ENCODE peak calls at places on chromosomes 5 and 9, in seven cellular contexts. One of them, this sample, is unnamed.

GRCh38 chr9:90547896-90548295 is 94.7 kb downstream of the DIRAS2 start:
- DNase-seq in activated B cell treated with CpG ODN at 0.5 μM for 24 hours: no peak
- DNase-seq in heart right ventricle: no peak
- DNase-seq in body of pancreas: no peak
- DNase-seq in lower lobe of right lung: no peak
- DNase-seq in AG10803: peak
- DNase-seq in colonic mucosa: no peak
- DNase-seq in this sample: no peak

GRCh38 chr5:14228219-14228618 is 85.1 kb downstream of the TRIO start:
- DNase-seq in AG10803: peak
- DNase-seq in body of pancreas: no peak
- DNase-seq in heart right ventricle: no peak
- DNase-seq in lower lobe of right lung: no peak
- DNase-seq in activated B cell treated with CpG ODN at 0.5 μM for 24 hours: no peak
- DNase-seq in colonic mucosa: no peak
- DNase-seq in this sample: no peak

GRCh38 chr9:573551-574410 is 267.7 kb upstream of the DMRT1 start:
- DNase-seq in AG10803: no peak
- DNase-seq in lower lobe of right lung: peak
- DNase-seq in body of pancreas: no peak
- DNase-seq in colonic mucosa: no peak
- DNase-seq in heart right ventricle: no peak
- DNase-seq in activated B cell treated with CpG ODN at 0.5 μM for 24 hours: no peak
- DNase-seq in this sample: no peak

GRCh38 chr5:133410335-133410828 is 202.0 kb downstream of the FSTL4 start:
- DNase-seq in activated B cell treated with CpG ODN at 0.5 μM for 24 hours: no peak
- DNase-seq in body of pancreas: no peak
- DNase-seq in heart right ventricle: no peak
- DNase-seq in colonic mucosa: no peak
- DNase-seq in AG10803: no peak
- DNase-seq in lower lobe of right lung: no peak
- DNase-seq in this sample: no peak

GRCh38 chr5:175728885-175729828 is 71.3 kb downstream of the HRH2 start:
- DNase-seq in activated B cell treated with CpG ODN at 0.5 μM for 24 hours: no peak
- DNase-seq in heart right ventricle: no peak
- DNase-seq in body of pancreas: no peak
- DNase-seq in colonic mucosa: no peak
- DNase-seq in lower lobe of right lung: no peak
- DNase-seq in AG10803: peak
- DNase-seq in this sample: peak

GRCh38 chr9:79014929-79015699 is 556.7 kb upstream of the TLE4 start:
- DNase-seq in AG10803: peak
- DNase-seq in activated B cell treated with CpG ODN at 0.5 μM for 24 hours: no peak
- DNase-seq in colonic mucosa: no peak
- DNase-seq in heart right ventricle: no peak
- DNase-seq in body of pancreas: no peak
- DNase-seq in lower lobe of right lung: no peak
- DNase-seq in this sample: no peak

GRCh38 chr9:138103111-138103823 is 225.7 kb downstream of the CACNA1B start:
- DNase-seq in activated B cell treated with CpG ODN at 0.5 μM for 24 hours: no peak
- DNase-seq in colonic mucosa: peak
- DNase-seq in AG10803: no peak
- DNase-seq in lower lobe of right lung: no peak
- DNase-seq in heart right ventricle: no peak
- DNase-seq in body of pancreas: no peak
- DNase-seq in this sample: no peak

GRCh38 chr9:110180713-110181434 is 27.1 kb downstream of the C9orf152 start:
- DNase-seq in colonic mucosa: peak
- DNase-seq in body of pancreas: no peak
- DNase-seq in lower lobe of right lung: no peak
- DNase-seq in heart right ventricle: no peak
- DNase-seq in AG10803: no peak
- DNase-seq in activated B cell treated with CpG ODN at 0.5 μM for 24 hours: no peak
- DNase-seq in this sample: no peak

GRCh38 chr5:137595680-137596079 is 96.6 kb upstream of the SPOCK1 start:
- DNase-seq in lower lobe of right lung: no peak
- DNase-seq in colonic mucosa: no peak
- DNase-seq in body of pancreas: no peak
- DNase-seq in activated B cell treated with CpG ODN at 0.5 μM for 24 hours: no peak
- DNase-seq in AG10803: no peak
- DNase-seq in heart right ventricle: no peak
- DNase-seq in this sample: no peak

GRCh38 chr9:134215709-134216448 is 51.5 kb upstream of the RNU6ATAC start:
- DNase-seq in body of pancreas: no peak
- DNase-seq in AG10803: peak
- DNase-seq in colonic mucosa: no peak
- DNase-seq in activated B cell treated with CpG ODN at 0.5 μM for 24 hours: no peak
- DNase-seq in heart right ventricle: peak
- DNase-seq in lower lobe of right lung: peak
- DNase-seq in this sample: no peak

GRCh38 chr9:16625106-16625505 is 245.4 kb downstream of the BNC2 start:
- DNase-seq in lower lobe of right lung: no peak
- DNase-seq in heart right ventricle: no peak
- DNase-seq in activated B cell treated with CpG ODN at 0.5 μM for 24 hours: no peak
- DNase-seq in AG10803: no peak
- DNase-seq in body of pancreas: no peak
- DNase-seq in colonic mucosa: no peak
- DNase-seq in this sample: no peak

GRCh38 chr9:130453487-130453886 is 8.7 kb downstream of the ASS1 start:
- DNase-seq in heart right ventricle: peak
- DNase-seq in activated B cell treated with CpG ODN at 0.5 μM for 24 hours: no peak
- DNase-seq in lower lobe of right lung: no peak
- DNase-seq in AG10803: no peak
- DNase-seq in body of pancreas: peak
- DNase-seq in colonic mucosa: peak
- DNase-seq in this sample: peak

DNA sequence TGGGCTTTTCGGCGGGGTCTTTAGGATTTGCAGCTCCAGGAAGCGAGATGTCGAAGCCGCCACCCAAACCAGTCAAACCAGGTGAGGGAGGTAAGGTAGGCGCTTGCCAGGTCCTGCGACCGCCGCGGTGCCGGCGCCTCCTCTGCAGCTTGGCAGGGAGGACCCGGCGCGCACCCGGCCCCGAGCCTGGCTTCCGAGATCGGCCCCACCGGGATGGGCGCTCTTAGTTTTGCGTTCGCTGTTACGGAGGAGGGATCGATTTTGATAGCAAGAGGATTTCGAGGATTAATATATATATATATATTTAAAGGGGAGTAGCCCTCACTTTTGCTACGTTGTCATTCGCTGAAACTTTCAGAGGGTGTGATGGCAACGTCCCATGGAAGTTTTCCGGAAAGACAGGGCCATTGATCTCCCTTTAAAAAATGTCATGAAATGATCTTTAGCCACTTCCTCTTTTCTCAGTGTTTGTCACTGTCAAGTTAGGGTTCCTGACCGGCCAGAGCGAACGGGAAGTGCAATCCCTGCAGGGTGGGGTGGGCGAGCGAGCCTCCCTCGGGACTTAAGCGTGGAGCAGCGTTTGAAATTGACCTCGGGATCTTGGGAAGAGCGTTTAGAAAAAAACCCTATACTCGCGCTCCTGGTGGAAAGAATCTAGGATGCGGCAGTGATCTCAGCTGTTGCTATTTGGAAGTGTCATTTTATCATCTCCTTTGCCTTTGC is 493 bp downstream of the OSTF1 start:
- DNase-seq in heart right ventricle: peak
- DNase-seq in colonic mucosa: peak
- DNase-seq in activated B cell treated with CpG ODN at 0.5 μM for 24 hours: peak
- DNase-seq in body of pancreas: peak
- DNase-seq in AG10803: peak
- DNase-seq in lower lobe of right lung: peak
- DNase-seq in this sample: peak
- TF ChIP-seq CTCF in heart right ventricle: peak
- TF ChIP-seq CTCF in colonic mucosa: peak
- TF ChIP-seq CTCF in activated B cell treated with CpG ODN at 0.5 μM for 24 hours: no peak
- TF ChIP-seq CTCF in body of pancreas: no peak
- TF ChIP-seq CTCF in AG10803: peak
- TF ChIP-seq CTCF in lower lobe of right lung: no peak
- TF ChIP-seq CTCF in this sample: peak

DNA sequence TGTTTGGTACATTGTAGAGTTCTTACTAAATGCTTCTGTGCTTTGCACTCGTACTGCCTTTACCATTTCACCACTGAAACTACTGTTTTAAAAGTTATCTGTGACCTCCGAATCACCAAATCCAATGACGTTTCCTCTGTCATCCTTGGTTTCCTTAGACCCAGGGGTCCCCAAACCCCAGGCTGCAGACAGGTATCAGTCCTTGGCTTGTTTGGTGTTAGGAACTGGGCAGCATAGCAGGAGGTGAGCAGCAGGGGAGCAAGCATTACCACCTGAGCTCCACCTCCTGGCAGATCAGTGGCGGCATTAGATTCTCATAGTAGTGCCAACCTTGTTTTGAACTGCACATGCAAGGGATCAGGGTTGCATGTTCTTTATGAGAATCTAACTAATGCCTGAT is 26.8 kb upstream of the APC start:
- DNase-seq in colonic mucosa: no peak
- DNase-seq in body of pancreas: no peak
- DNase-seq in AG10803: no peak
- DNase-seq in activated B cell treated with CpG ODN at 0.5 μM for 24 hours: no peak
- DNase-seq in heart right ventricle: no peak
- DNase-seq in lower lobe of right lung: no peak
- DNase-seq in this sample: no peak
- TF ChIP-seq CTCF in colonic mucosa: no peak
- TF ChIP-seq CTCF in body of pancreas: no peak
- TF ChIP-seq CTCF in AG10803: no peak
- TF ChIP-seq CTCF in activated B cell treated with CpG ODN at 0.5 μM for 24 hours: no peak
- TF ChIP-seq CTCF in heart right ventricle: no peak
- TF ChIP-seq CTCF in lower lobe of right lung: no peak
- TF ChIP-seq CTCF in this sample: no peak

DNA sequence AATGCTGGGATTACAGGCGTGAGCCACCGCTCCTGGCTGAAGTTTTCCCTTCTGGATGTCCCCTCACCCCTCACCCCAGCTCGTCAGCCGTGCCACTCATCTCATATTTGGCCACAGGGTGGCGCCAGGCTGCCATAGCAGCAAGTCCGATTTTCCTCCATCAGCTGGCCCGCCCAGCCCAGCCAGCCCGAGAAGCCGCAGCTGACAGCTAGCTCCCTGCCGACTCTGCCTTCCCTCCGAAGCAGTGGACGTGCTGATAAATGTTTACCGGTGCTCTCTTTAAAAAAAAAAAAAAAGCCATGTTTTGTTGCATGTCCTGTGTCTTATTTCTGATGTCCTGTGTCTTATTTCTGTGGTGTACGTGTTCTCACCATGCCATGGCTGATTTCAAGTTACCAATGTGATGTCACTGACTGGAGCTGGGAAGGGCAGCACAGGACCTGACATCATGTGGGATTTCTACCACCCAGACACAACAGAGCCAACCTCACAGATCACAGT is 58.3 kb downstream of the PFDN1 start:
- DNase-seq in heart right ventricle: peak
- DNase-seq in colonic mucosa: peak
- DNase-seq in body of pancreas: peak
- DNase-seq in AG10803: peak
- DNase-seq in lower lobe of right lung: peak
- DNase-seq in activated B cell treated with CpG ODN at 0.5 μM for 24 hours: peak
- DNase-seq in this sample: peak
- TF ChIP-seq CTCF in heart right ventricle: peak
- TF ChIP-seq CTCF in colonic mucosa: peak
- TF ChIP-seq CTCF in body of pancreas: peak
- TF ChIP-seq CTCF in AG10803: peak
- TF ChIP-seq CTCF in lower lobe of right lung: peak
- TF ChIP-seq CTCF in activated B cell treated with CpG ODN at 0.5 μM for 24 hours: peak
- TF ChIP-seq CTCF in this sample: peak

DNA sequence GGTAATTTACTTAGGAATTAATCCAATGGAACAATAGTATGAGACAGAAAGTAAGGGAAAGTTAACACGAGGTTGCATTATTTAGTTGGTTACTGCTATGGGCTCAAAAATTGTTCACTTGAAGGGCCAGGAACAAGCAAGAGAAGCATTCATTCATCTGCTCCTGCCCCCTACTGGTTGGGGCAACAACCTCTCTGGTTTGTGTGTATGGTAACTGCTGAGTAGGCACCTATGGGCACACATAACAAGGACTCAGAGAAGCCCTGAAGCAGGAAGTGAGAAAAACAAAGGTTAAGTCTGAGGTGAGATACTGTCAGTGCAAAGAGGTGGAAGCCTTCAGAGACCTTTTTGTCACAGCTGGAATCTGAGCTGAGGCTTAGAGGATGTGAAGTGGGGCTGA is 34.4 kb upstream of the RANBP6 start:
- DNase-seq in body of pancreas: peak
- DNase-seq in activated B cell treated with CpG ODN at 0.5 μM for 24 hours: no peak
- DNase-seq in lower lobe of right lung: no peak
- DNase-seq in heart right ventricle: no peak
- DNase-seq in AG10803: peak
- DNase-seq in colonic mucosa: peak
- DNase-seq in this sample: no peak
- TF ChIP-seq CTCF in body of pancreas: no peak
- TF ChIP-seq CTCF in activated B cell treated with CpG ODN at 0.5 μM for 24 hours: no peak
- TF ChIP-seq CTCF in lower lobe of right lung: peak
- TF ChIP-seq CTCF in heart right ventricle: no peak
- TF ChIP-seq CTCF in AG10803: peak
- TF ChIP-seq CTCF in colonic mucosa: peak
- TF ChIP-seq CTCF in this sample: no peak